ENCODE peak calls at places on chromosomes 1 and 21, in five cellular contexts. D, M, G, E and Z are unnamed samples.

GRCh38 chr1:162587761-162588260 is 26.3 kb downstream of the UAP1 start:
- DNase-seq in D (no peak), M (no peak), G (no peak), E (no peak), Z (no peak)

GRCh38 chr1:1437904-1438376 is 2.5 kb downstream of the VWA1 start:
- DNase-seq in D (no peak), M (no peak), G (no peak), E (no peak), Z (no peak)

GRCh38 chr1:116759636-116760035 is 5.4 kb downstream of the CD2 start:
- DNase-seq in D (no peak), M (no peak), G (no peak), E (no peak), Z (no peak)

GRCh38 chr1:25572708-25573590 is 29.5 kb downstream of the LDLRAP1 start:
- DNase-seq in D (peak), M (peak), G (peak), E (no peak), Z (peak)

GRCh38 chr1:224054012-224054411 is 59.9 kb upstream of the FBXO28 start:
- DNase-seq in D (no peak), M (no peak), G (no peak), E (no peak), Z (no peak)

GRCh38 chr1:214006845-214007244 is 19.1 kb downstream of the PROX1 start:
- DNase-seq in D (no peak), M (no peak), G (no peak), E (no peak), Z (no peak)

GRCh38 chr1:60970081-60970509 is 112.3 kb upstream of the NFIA start:
- DNase-seq in D (peak), M (peak), G (no peak), E (no peak), Z (peak)

GRCh38 chr1:29586991-29587745 is 350.8 kb downstream of the PTPRU start:
- DNase-seq in D (no peak), M (peak), G (no peak), E (no peak), Z (no peak)

GRCh38 chr1:223683586-223684487 is 18.3 kb upstream of the CAPN8 start:
- DNase-seq in D (peak), M (peak), G (peak), E (peak), Z (peak)

GRCh38 chr1:119713538-119714456 is 2.1 kb downstream of the PHGDH start:
- DNase-seq in D (no peak), M (peak), G (peak), E (peak), Z (peak)
- H4K8ac ChIP-seq in D (peak), M (peak), G (peak), E (no peak), Z (no peak)

GRCh38 chr1:30818568-30819243 is 61.1 kb upstream of the LAPTM5 start:
- DNase-seq in D (no peak), M (peak), G (peak), E (no peak), Z (peak)
- H4K8ac ChIP-seq in D (no peak), M (peak), G (no peak), E (no peak), Z (no peak)

DNA sequence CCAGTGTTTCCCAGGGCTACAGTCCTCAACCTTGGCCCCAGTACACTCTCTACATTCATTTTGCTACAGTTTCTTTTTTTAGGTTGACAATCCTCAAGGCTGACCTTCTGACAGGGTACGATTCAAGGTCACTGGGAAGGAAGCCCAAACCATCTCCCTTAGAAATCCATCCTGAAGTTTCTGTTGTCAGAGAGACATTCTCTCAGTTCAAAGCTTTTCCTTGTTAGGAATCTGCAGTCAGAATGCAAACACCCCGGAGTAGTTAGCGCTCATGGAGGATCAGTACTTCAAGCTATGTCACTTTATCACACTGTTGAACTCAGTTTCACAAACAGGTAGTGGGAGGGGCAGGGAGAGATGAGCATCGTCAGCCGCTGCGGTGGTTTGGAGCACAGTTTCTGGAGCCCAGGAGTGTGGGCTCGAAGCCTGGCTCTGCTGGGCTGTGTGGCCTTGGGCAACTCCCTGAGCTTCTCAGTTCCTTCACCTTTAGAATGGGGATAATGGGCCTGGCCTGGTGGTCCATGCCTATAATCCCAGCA is 4.2 kb downstream of the SLC2A5 start:
- DNase-seq in D (peak), M (no peak), G (no peak), E (no peak), Z (no peak)
- H4K8ac ChIP-seq in D (no peak), M (peak), G (no peak), E (no peak), Z (no peak)

DNA sequence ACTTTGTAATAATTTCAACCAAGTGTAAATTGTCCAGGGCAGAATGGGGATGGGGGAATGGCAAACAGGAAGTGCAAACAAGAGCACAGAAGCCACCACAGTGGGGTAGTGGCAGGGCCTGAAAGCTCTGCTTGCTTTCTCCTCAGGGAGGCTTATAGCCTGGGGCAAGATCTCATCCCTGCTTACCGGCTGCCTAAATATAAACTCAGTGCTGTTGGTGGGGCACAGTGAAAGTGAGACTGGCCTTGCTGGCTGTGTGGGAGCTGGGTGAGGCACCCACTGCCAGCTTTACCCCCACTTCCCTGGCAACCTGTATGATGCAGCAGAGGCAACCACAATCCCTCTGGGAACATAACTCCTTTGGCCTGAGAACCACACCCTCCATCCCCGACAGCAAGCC is 15.2 kb downstream of the STYXL2 start:
- DNase-seq in D (peak), M (no peak), G (no peak), E (no peak), Z (peak)
- H4K8ac ChIP-seq in D (peak), M (no peak), G (no peak), E (no peak), Z (no peak)

GRCh38 chr1:184624051-184624450 is 130.6 kb downstream of the EDEM3 start:
- DNase-seq in D (peak), M (no peak), G (no peak), E (no peak), Z (no peak)

GRCh38 chr1:184621262-184621661 is 133.4 kb downstream of the EDEM3 start:
- DNase-seq in D (no peak), M (peak), G (no peak), E (no peak), Z (no peak)

GRCh38 chr1:184624626-184625025 is 130.0 kb downstream of the EDEM3 start:
- DNase-seq in D (peak), M (peak), G (no peak), E (no peak), Z (peak)

GRCh38 chr1:184623404-184623803 is 131.3 kb downstream of the EDEM3 start:
- DNase-seq in D (no peak), M (no peak), G (no peak), E (no peak), Z (no peak)

DNA sequence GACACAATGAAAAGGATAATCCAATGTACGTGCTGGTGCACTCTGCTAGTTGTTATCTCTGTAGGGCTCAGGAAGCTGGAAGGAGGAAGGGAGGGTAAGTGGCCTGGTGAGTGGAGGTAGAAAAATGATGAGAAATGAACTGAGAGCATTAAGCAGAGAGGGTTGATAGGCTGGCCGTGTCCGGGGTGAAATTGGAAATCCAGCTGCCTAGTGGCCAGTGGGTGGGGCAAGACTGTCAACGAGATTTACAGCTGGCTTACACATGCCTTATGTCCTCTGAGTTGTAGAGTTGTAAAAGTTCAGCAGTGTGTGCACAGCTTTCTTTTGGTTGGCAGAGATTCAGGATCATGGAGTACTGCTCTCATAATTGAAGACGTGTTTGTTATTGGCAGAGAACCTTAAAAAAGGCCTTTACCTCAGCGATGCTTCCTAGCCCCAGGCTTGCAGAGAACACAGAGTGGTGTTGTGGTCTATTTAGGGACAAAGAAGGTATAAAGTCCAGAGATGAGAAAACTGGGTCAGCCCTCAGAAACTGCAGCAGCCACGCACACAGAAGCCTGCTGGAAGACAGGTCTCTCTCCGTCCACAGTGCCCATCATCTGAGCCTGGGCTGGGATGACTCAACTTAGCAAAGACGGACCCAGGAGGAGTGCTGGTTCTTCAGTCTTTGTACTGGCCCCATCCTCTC is 132.4 kb downstream of the EDEM3 start:
- DNase-seq in D (no peak), M (peak), G (no peak), E (no peak), Z (no peak)
- H4K8ac ChIP-seq in D (no peak), M (no peak), G (no peak), E (no peak), Z (no peak)

DNA sequence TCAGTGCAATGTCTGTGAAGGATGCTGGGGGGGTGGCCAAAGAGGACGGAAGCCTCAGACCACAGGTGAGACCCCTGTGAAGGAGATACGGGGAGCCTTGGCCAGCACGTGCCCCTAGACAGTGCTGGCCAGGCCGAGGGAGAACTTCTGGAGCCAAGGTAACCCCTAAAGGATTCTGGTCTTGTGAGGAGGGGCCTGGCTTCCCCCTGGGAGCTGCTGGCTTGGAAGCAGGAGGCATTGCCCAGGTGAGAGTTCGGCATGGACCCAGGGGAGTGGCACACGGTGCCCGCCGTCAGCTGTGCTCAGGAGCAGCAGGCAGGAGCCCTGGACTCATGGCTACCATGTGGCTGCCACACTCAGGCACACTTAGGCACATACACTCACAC is 1.3 kb upstream of the COL6A2 start:
- DNase-seq in D (no peak), M (no peak), G (peak), E (no peak), Z (no peak)
- H4K8ac ChIP-seq in D (no peak), M (peak), G (no peak), E (no peak), Z (no peak)

GRCh38 chr1:225350872-225351271 is 77.0 kb downstream of the LBR start:
- DNase-seq in D (no peak), M (no peak), G (no peak), E (no peak), Z (no peak)
- H4K8ac ChIP-seq in D (no peak), M (no peak), G (no peak), E (no peak), Z (no peak)